ENCODE peak calls at places on chromosome 10, in eight cellular contexts. A, S, O, I, D, E, K and N are unnamed samples.

GRCh38 chr10:102752266-102752930 is 8.7 kb downstream of the WBP1L start:
- DNase-seq in I (no peak), A (peak), E (peak), O (peak), S (peak), D (no peak), K (peak), N (no peak)

GRCh38 chr10:12954866-12955265 is 46.6 kb downstream of the CCDC3 start:
- DNase-seq in D (no peak), K (no peak), S (peak), O (no peak), A (no peak), I (no peak), E (no peak), N (no peak)

GRCh38 chr10:68871105-68871711 is 29.9 kb upstream of the DDX50 start:
- DNase-seq in D (no peak), I (no peak), O (peak), K (peak), S (peak), A (peak), E (peak), N (no peak)

GRCh38 chr10:20004087-20004523 is 187.9 kb downstream of the PLXDC2 start:
- DNase-seq in A (peak), O (peak), I (no peak), K (peak), E (peak), D (no peak), S (peak), N (peak)

GRCh38 chr10:13969792-13970140 is 361.0 kb downstream of the FRMD4A start:
- DNase-seq in K (no peak), E (no peak), A (no peak), O (no peak), I (no peak), D (no peak), S (no peak), N (no peak)

GRCh38 chr10:57943701-57944100 is 324.0 kb downstream of the IPMK start:
- DNase-seq in I (no peak), A (no peak), E (no peak), K (no peak), O (no peak), D (no peak), S (no peak), N (no peak)

GRCh38 chr10:86970152-86970886 is 2.0 kb downstream of the ADIRF start:
- DNase-seq in E (peak), I (no peak), O (peak), K (peak), A (no peak), D (no peak), S (peak), N (peak)

GRCh38 chr10:131089150-131089549 is 222.4 kb downstream of the TCERG1L start:
- DNase-seq in E (no peak), I (no peak), K (no peak), A (no peak), D (no peak), S (no peak), O (no peak), N (no peak)

GRCh38 chr10:67678335-67678974 is 17.5 kb downstream of the CTNNA3 start:
- DNase-seq in O (no peak), D (no peak), E (no peak), S (no peak), K (no peak), I (no peak), A (no peak), N (no peak)

GRCh38 chr10:96236876-96237275 is 34.5 kb downstream of the BLNK start:
- DNase-seq in I (no peak), D (no peak), S (no peak), E (no peak), A (no peak), O (no peak), K (no peak), N (no peak)

GRCh38 chr10:48316236-48316635 is 9.8 kb downstream of the MAPK8 start:
- DNase-seq in O (no peak), E (peak), D (no peak), A (no peak), S (no peak), K (no peak), I (no peak), N (no peak)

GRCh38 chr10:103111918-103112877 is 80.9 kb downstream of the NT5C2 start:
- DNase-seq in K (no peak), A (no peak), O (no peak), D (no peak), E (no peak), I (no peak), S (no peak), N (no peak)

GRCh38 chr10:12649017-12649586 is 299.8 kb downstream of the CAMK1D start:
- DNase-seq in S (no peak), I (no peak), A (no peak), K (no peak), D (no peak), E (no peak), O (no peak), N (peak)

GRCh38 chr10:102593074-102593803 is 51.0 kb upstream of the TRIM8 start:
- DNase-seq in I (no peak), O (peak), D (no peak), A (peak), S (peak), E (peak), K (no peak), N (no peak)